ENCODE peak calls at places on chromosome 3, in four cellular contexts. K, X, R and T are unnamed samples.

GRCh38 chr3:106473576-106474506 is 605.0 kb upstream of the CBLB start:
- DNase-seq in K (no peak), X (no peak), R (no peak), T (no peak)

GRCh38 chr3:47001731-47002489 is 22.4 kb downstream of the NBEAL2 start:
- DNase-seq in R (no peak), K (no peak), X (no peak), T (no peak)

GRCh38 chr3:133383175-133383574 is 16.7 kb upstream of the BFSP2 start:
- DNase-seq in X (no peak), R (no peak), K (no peak), T (peak; percentile 41)

GRCh38 chr3:158108596-158108995 is 1.3 kb upstream of the RSRC1 start:
- DNase-seq in X (no peak), K (no peak), R (no peak), T (no peak)

GRCh38 chr3:48411606-48412374 is 18.1 kb downstream of the PLXNB1 start:
- DNase-seq in R (no peak), K (no peak), X (no peak), T (no peak)

GRCh38 chr3:134059680-134060560 is 30.2 kb upstream of the SLCO2A1 start:
- DNase-seq in R (no peak), K (peak; percentile 52), X (no peak), T (no peak)

GRCh38 chr3:10184250-10184649 is 19.5 kb downstream of the IRAK2 start:
- DNase-seq in R (no peak), X (no peak), K (no peak), T (no peak)

GRCh38 chr3:103873024-103873423 is 1438.2 kb downstream of the ZPLD1 start:
- DNase-seq in X (no peak), R (no peak), K (no peak), T (no peak)

GRCh38 chr3:127200086-127200691 is 7.3 kb downstream of the PRR23E start:
- DNase-seq in K (peak; percentile 8), X (no peak), R (no peak), T (no peak)